ENCODE peak calls at places on chromosomes 2 and 18, in eight cellular contexts. X, S, W, Y, F, L, G and Q are unnamed samples. For H3K4me1, the result is how much of the 10 kb centered on the place peaks cover.

GRCh38 chr2:152534460-152535131 is 182.7 kb downstream of the PRPF40A start:
- DNase-seq in X (no peak), S (no peak), W (no peak), Y (no peak), F (no peak), L (no peak), G (no peak), Q (no peak)

GRCh38 chr2:71816815-71817214 is 330.8 kb downstream of the CYP26B1 start:
- DNase-seq in X (no peak), S (no peak), W (no peak), Y (no peak), F (no peak), L (no peak), G (no peak), Q (no peak)

GRCh38 chr2:205047273-205047839 is 502.1 kb downstream of the PARD3B start:
- DNase-seq in X (no peak), S (no peak), W (no peak), Y (no peak), F (no peak), L (no peak), G (no peak), Q (no peak)

GRCh38 chr18:51164327-51165290 is 32.9 kb downstream of the MEX3C start:
- DNase-seq in X (no peak), S (no peak), W (no peak), Y (no peak), F (no peak), L (no peak), G (no peak), Q (no peak)

GRCh38 chr2:128469203-128469602 is 150.5 kb upstream of the HS6ST1 start:
- DNase-seq in X (no peak), S (no peak), W (no peak), Y (no peak), F (no peak), L (no peak), G (no peak), Q (no peak)

GRCh38 chr2:172484253-172484652 is 56.9 kb downstream of the ITGA6 start:
- DNase-seq in X (no peak), S (no peak), W (peak), Y (no peak), F (no peak), L (no peak), G (no peak), Q (peak)

GRCh38 chr18:42229211-42230210 is 274.5 kb downstream of the PIK3C3 start:
- DNase-seq in X (no peak), S (no peak), W (no peak), Y (no peak), F (no peak), L (no peak), G (no peak), Q (no peak)

GRCh38 chr2:234797566-234798250 is 154.1 kb upstream of the SH3BP4 start:
- DNase-seq in X (no peak), S (no peak), W (no peak), Y (no peak), F (no peak), L (no peak), G (no peak), Q (no peak)

GRCh38 chr2:25756444-25757022 is 83.2 kb upstream of the DTNB start:
- DNase-seq in X (no peak), S (no peak), W (no peak), Y (no peak), F (no peak), L (no peak), G (no peak), Q (no peak)

GRCh38 chr2:64325852-64326577 is 127.9 kb upstream of the LGALSL start:
- DNase-seq in X (peak), S (no peak), W (no peak), Y (peak), F (no peak), L (no peak), G (no peak), Q (peak)

GRCh38 chr2:57906152-57906732 is 140.4 kb upstream of the VRK2 start:
- DNase-seq in X (no peak), S (no peak), W (peak), Y (no peak), F (no peak), L (no peak), G (no peak), Q (peak)

GRCh38 chr2:240164586-240164985 is 24.1 kb upstream of the OTOS start:
- DNase-seq in X (no peak), S (no peak), W (no peak), Y (no peak), F (no peak), L (peak), G (no peak), Q (no peak)

GRCh38 chr2:128949360-128949759 is 630.7 kb upstream of the HS6ST1 start:
- DNase-seq in X (no peak), S (no peak), W (no peak), Y (no peak), F (no peak), L (no peak), G (no peak), Q (no peak)

GRCh38 chr18:77133051-77133919 is 702 bp upstream of the MBP start:
- DNase-seq in X (peak), S (peak), W (peak), Y (no peak), F (no peak), L (peak), G (peak), Q (peak)

GRCh38 chr2:232787806-232788205 is 11.4 kb upstream of the KCNJ13 start:
- DNase-seq in X (no peak), S (no peak), W (no peak), Y (no peak), F (no peak), L (no peak), G (no peak), Q (no peak)

GRCh38 chr2:27016801-27017325 is 15.9 kb upstream of the TMEM214 start:
- DNase-seq in X (peak), S (peak), W (peak), Y (no peak), F (no peak), L (no peak), G (peak), Q (peak)

GRCh38 chr2:95034221-95034620 is 8.7 kb downstream of the MAL start:
- DNase-seq in X (no peak), S (no peak), W (no peak), Y (no peak), F (no peak), L (no peak), G (no peak), Q (no peak)

GRCh38 chr2:133097666-133098065 is 427.7 kb upstream of the LYPD1 start:
- DNase-seq in X (no peak), S (no peak), W (no peak), Y (no peak), F (no peak), L (no peak), G (no peak), Q (no peak)

GRCh38 chr2:223613017-223613950 is 11.1 kb upstream of the SCG2 start:
- DNase-seq in X (peak), S (peak), W (peak), Y (no peak), F (peak), L (no peak), G (peak), Q (peak)

GRCh38 chr2:178211943-178212342 is 17.6 kb downstream of the OSBPL6 start:
- DNase-seq in X (no peak), S (no peak), W (no peak), Y (no peak), F (no peak), L (no peak), G (no peak), Q (no peak)
- H3K4me3 ChIP-seq in X (no peak), S (no peak), W (no peak), Y (no peak), F (no peak), L (no peak), G (no peak), Q (no peak)

GRCh38 chr2:20208487-20208882 is 16.4 kb downstream of the SDC1 start:
- DNase-seq in X (peak), S (peak), W (peak), Y (no peak), F (no peak), L (no peak), G (no peak), Q (peak)
- H3K4me1 ChIP-seq in X (under half), S (under half), W (half or more), Y (under half), F (under half), L (under half), G (under half), Q (under half)

DNA sequence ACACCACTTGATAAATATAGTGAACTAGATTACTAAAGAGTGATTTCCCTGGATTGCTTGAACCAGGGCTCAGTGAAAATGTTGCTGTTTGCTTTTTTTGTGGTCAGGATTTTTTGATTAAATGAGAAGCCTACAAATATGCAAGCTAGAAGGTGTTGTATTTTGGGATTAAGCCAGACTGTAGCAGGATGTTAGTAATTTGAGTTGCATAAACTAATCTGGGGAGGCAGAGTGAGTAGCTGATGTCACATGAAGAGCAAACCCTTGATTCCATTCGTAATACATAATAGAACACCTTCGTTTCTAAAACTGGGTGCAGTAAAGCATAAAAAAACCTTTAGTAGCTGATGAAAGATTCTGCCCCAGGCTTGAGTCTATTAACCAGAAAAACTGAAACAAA is 32.0 kb downstream of the NEDD4L start:
- DNase-seq in X (no peak), S (no peak), W (no peak), Y (no peak), F (no peak), L (no peak), G (no peak), Q (no peak)
- H3K4me3 ChIP-seq in X (no peak), S (no peak), W (no peak), Y (no peak), F (no peak), L (no peak), G (no peak), Q (no peak)

GRCh38 chr18:57433492-57434176 is 1.5 kb upstream of the ONECUT2 start:
- DNase-seq in X (no peak), S (no peak), W (no peak), Y (no peak), F (no peak), L (no peak), G (no peak), Q (peak)
- H3K4me1 ChIP-seq in X (under half), S (under half), W (under half), Y (under half), F (under half), L (half or more), G (under half), Q (under half)

GRCh38 chr18:28792404-28793103 is 615.6 kb upstream of the CDH2 start:
- DNase-seq in X (no peak), S (no peak), W (peak), Y (no peak), F (no peak), L (no peak), G (no peak), Q (peak)
- H3K4me3 ChIP-seq in X (no peak), S (no peak), W (no peak), Y (no peak), F (no peak), L (no peak), G (no peak), Q (no peak)